ENCODE peak calls at places on chromosomes 6 and 20, in six cellular contexts. N is OCI-LY7, P is adrenal gland, Z is epithelial cell of proximal tubule, I is Calu3, S is AG09309. L is an unnamed sample.

GRCh38 chr20:63787302-63787701 is 43.8 kb downstream of the ZBTB46 start:
- DNase-seq in N (peak), P (no peak), Z (no peak), I (no peak), S (no peak), L (no peak)

GRCh38 chr6:14709900-14710299 is 536.0 kb upstream of the JARID2 start:
- DNase-seq in N (no peak), P (no peak), Z (no peak), I (no peak), S (no peak), L (no peak)

GRCh38 chr20:13736792-13737191 is 47.9 kb downstream of the ESF1 start:
- DNase-seq in N (no peak), P (no peak), Z (no peak), I (no peak), S (peak), L (no peak)

GRCh38 chr20:29408034-29408695 is 1849.3 kb upstream of the DEFB115 start:
- DNase-seq in N (no peak), P (no peak), Z (no peak), I (no peak), S (no peak), L (peak)

GRCh38 chr6:169783971-169784930 is 32.8 kb downstream of the ERMARD start:
- DNase-seq in N (no peak), P (peak), Z (no peak), I (no peak), S (no peak), L (no peak)

GRCh38 chr6:52735071-52735470 is 28.2 kb downstream of the GSTA2 start:
- DNase-seq in N (no peak), P (no peak), Z (no peak), I (no peak), S (no peak), L (no peak)

GRCh38 chr6:104954091-104954797 is 2.7 kb upstream of the LIN28B start:
- DNase-seq in N (no peak), P (no peak), Z (no peak), I (no peak), S (no peak), L (no peak)

GRCh38 chr20:61957961-61958715 is 107.5 kb downstream of the TAF4 start:
- DNase-seq in N (no peak), P (no peak), Z (no peak), I (no peak), S (no peak), L (no peak)

GRCh38 chr6:149734915-149735314 is 11.4 kb downstream of the NUP43 start:
- DNase-seq in N (no peak), P (no peak), Z (no peak), I (no peak), S (no peak), L (no peak)

GRCh38 chr20:24194133-24194532 is 205.6 kb upstream of the GGTLC1 start:
- DNase-seq in N (no peak), P (no peak), Z (no peak), I (no peak), S (no peak), L (no peak)

GRCh38 chr20:57851786-57852185 is 142.0 kb upstream of the PMEPA1 start:
- DNase-seq in N (no peak), P (no peak), Z (no peak), I (no peak), S (peak), L (no peak)

GRCh38 chr20:57857969-57858368 is 148.2 kb upstream of the PMEPA1 start:
- DNase-seq in N (no peak), P (no peak), Z (no peak), I (no peak), S (no peak), L (no peak)

GRCh38 chr20:57860576-57860975 is 150.8 kb upstream of the PMEPA1 start:
- DNase-seq in N (no peak), P (no peak), Z (no peak), I (no peak), S (no peak), L (no peak)

GRCh38 chr20:57857118-57857517 is 147.3 kb upstream of the PMEPA1 start:
- DNase-seq in N (no peak), P (no peak), Z (no peak), I (no peak), S (no peak), L (no peak)

GRCh38 chr20:57856658-57857057 is 146.8 kb upstream of the PMEPA1 start:
- DNase-seq in N (no peak), P (no peak), Z (no peak), I (no peak), S (no peak), L (no peak)
- TF ChIP-seq CTCF in N (no peak), P (no peak), Z (no peak), I (no peak), S (no peak), L (no peak)

DNA sequence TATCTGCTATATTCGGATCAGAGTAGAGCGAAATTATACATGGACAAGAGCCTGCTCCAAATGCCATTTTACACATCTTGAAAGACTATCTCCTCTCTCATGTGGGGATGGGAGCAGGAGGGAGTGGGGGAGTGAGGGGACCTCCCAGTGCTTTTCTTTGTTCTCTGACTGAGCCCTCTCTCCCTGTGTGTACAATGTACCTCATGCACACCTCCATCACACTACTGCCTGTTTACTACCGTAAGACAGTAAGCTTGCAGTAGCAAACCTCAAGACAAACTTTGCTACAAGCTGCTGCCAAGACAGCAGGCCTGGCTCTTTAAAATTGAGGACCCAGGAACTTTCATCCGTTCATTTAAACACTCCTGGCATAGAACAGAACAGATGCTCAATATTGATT is 7.2 kb downstream of the NHSL1 start:
- DNase-seq in N (no peak), P (no peak), Z (no peak), I (no peak), S (no peak), L (no peak)
- TF ChIP-seq CTCF in N (no peak), P (no peak), Z (no peak), I (no peak), S (no peak), L (no peak)

GRCh38 chr6:134446228-134446848 is 128.4 kb upstream of the SGK1 start:
- DNase-seq in N (peak), P (no peak), Z (no peak), I (no peak), S (no peak), L (no peak)
- TF ChIP-seq CTCF in N (no peak), P (no peak), Z (no peak), I (no peak), S (no peak), L (no peak)

DNA sequence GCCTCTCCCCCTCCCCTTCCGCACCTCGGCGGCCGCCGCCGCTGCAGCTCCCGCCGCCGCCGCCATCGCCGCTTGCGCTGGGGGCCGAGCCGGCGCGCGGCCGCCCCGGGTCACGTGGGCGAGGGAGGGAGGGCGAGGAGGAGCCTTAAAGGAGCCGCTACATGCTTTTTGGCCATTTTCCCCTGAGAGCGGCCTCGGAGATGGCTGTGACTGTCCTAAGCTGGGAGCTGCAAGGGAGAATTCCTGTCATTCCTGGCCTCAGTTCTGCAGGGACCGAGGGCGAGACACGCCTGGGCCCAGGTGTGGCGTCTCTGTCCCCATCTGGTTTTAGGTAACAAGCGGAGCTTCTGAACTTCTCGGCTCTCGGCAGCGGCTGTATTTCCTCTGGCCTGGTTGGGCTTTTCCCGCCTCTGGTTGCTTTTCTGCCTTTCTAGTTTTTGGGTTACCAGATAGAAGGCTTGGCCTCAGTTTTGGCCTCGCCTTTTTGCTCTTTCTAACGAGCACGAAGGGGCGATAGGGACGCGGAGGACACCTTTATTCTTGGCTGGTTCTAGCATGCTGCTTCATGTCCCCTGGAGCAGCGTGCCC is at the start of gene EHMT2:
- DNase-seq in N (peak), P (peak), Z (no peak), I (peak), S (no peak), L (peak)
- TF ChIP-seq CTCF in N (no peak), P (no peak), Z (no peak), I (no peak), S (no peak), L (peak)

GRCh38 chr20:17806739-17807441 is 107.1 kb downstream of the BANF2 start:
- DNase-seq in N (no peak), P (peak), Z (no peak), I (no peak), S (peak), L (no peak)
- TF ChIP-seq CTCF in N (no peak), P (no peak), Z (no peak), I (no peak), S (no peak), L (no peak)